ENCODE peak calls at places on chromosomes 5 and 9, in five cellular contexts. Z is lower leg skin; K is stromal cell of bone marrow; T is CD4-positive, alpha-beta T cell; N is posterior cingulate gyrus. H is an unnamed sample.

GRCh38 chr9:16236326-16236725 is 634.1 kb downstream of the BNC2 start:
- DNase-seq in K (peak), Z (no peak), N (no peak), T (no peak), H (no peak)

GRCh38 chr9:79264511-79265448 is 307.0 kb upstream of the TLE4 start:
- DNase-seq in N (no peak), T (no peak), Z (no peak), K (peak), H (no peak)

GRCh38 chr5:112921031-112921832 is 795 bp downstream of the REEP5 start:
- DNase-seq in N (peak), K (no peak), T (peak), Z (peak), H (peak)

GRCh38 chr5:137939331-137939730 is 50.1 kb downstream of the PKD2L2 start:
- DNase-seq in T (no peak), Z (no peak), K (no peak), N (no peak), H (no peak)

GRCh38 chr5:45696206-45696836 is at the start of gene HCN1:
- DNase-seq in T (no peak), Z (peak), N (peak), K (peak), H (no peak)

GRCh38 chr5:135445306-135445940 is 1.7 kb downstream of the DCANP1 start:
- DNase-seq in N (no peak), Z (peak), T (no peak), K (no peak), H (no peak)

GRCh38 chr9:71783120-71783523 is 14.8 kb upstream of the CEMIP2 start:
- DNase-seq in Z (peak), N (no peak), K (no peak), T (peak), H (peak)

GRCh38 chr5:36180556-36181350 is 28.8 kb downstream of the SKP2 start:
- DNase-seq in Z (no peak), N (no peak), T (no peak), K (no peak), H (no peak)

GRCh38 chr9:70470050-70471015 is 55.9 kb upstream of the KLF9 start:
- DNase-seq in T (no peak), K (no peak), Z (peak), N (no peak), H (no peak)

GRCh38 chr9:110050925-110051355 is 157.0 kb downstream of the C9orf152 start:
- DNase-seq in K (peak), T (no peak), Z (no peak), N (no peak), H (no peak)

GRCh38 chr5:161863259-161863658 is 15.3 kb downstream of the GABRA1 start:
- DNase-seq in K (no peak), N (no peak), Z (no peak), T (no peak), H (no peak)

GRCh38 chr9:131043097-131043496 is 34.1 kb downstream of the LAMC3 start:
- DNase-seq in T (no peak), K (no peak), Z (no peak), N (no peak), H (no peak)

GRCh38 chr5:62689599-62690368 is 111.2 kb downstream of the LRRC70 start:
- DNase-seq in K (peak), N (no peak), Z (no peak), T (no peak), H (no peak)

GRCh38 chr9:132673355-132673754 is 3.1 kb downstream of the GTF3C4 start:
- DNase-seq in Z (no peak), K (no peak), N (no peak), T (no peak), H (no peak)

GRCh38 chr5:82142217-82142841 is 135.8 kb downstream of the RPS23 start:
- DNase-seq in N (no peak), K (no peak), T (no peak), Z (no peak), H (no peak)

GRCh38 chr5:76029739-76030138 is 53.4 kb upstream of the SV2C start:
- DNase-seq in Z (no peak), T (no peak), N (no peak), K (no peak), H (no peak)

H was measured in activated T-helper 9 cell treated with anti-CD3 and anti-CD28 coated beads, Interleukin-2, amount 50 U/mL, for 16 hours.